ENCODE peak calls at places on chromosomes 12 and 14, in eight cellular contexts. H, B, Z, D, J, R, C and T are unnamed samples.
A peak's percentile ranks its signal among the peaks of the same experiment; 100 is the strongest.

GRCh38 chr12:90055071-90055470 is 346.4 kb upstream of the ATP2B1 start:
- DNase-seq in B (no peak), C (no peak), J (no peak), D (peak; percentile 25), R (no peak), H (no peak), Z (no peak), T (no peak)

GRCh38 chr14:93953263-93953662 is 23.1 kb downstream of the ASB2 start:
- DNase-seq in J (no peak), B (no peak), H (no peak), R (no peak), D (no peak), C (no peak), Z (no peak), T (no peak)

GRCh38 chr14:94367896-94368590 is 20.4 kb downstream of the SERPINA1 start:
- DNase-seq in C (no peak), D (no peak), Z (no peak), J (no peak), B (no peak), R (no peak), H (no peak), T (no peak)

GRCh38 chr12:54038760-54039414 is 6.0 kb downstream of the HOXC5 start:
- DNase-seq in J (no peak), R (no peak), C (no peak), H (no peak), D (no peak), B (no peak), Z (peak; percentile 69), T (peak; percentile 88)

GRCh38 chr12:92927055-92927435 is 2.0 kb downstream of the EEA1 start:
- DNase-seq in J (no peak), D (peak; percentile 28), B (peak; percentile 69), Z (no peak), C (peak; percentile 37), H (peak; percentile 38), R (no peak), T (peak; percentile 21)

GRCh38 chr14:75450381-75451276 is 22.8 kb downstream of the JDP2 start:
- DNase-seq in Z (peak; percentile 83), B (no peak), C (no peak), J (peak; percentile 58), H (peak; percentile 58), R (no peak), D (peak; percentile 40), T (peak; percentile 71)

GRCh38 chr12:108580531-108580930 is 17.4 kb downstream of the TMEM119 start:
- DNase-seq in D (no peak), H (no peak), Z (no peak), B (no peak), R (no peak), C (no peak), J (no peak), T (no peak)

GRCh38 chr12:50916292-50916691 is 36.1 kb upstream of the HIGD1C start:
- DNase-seq in Z (no peak), R (no peak), C (no peak), J (no peak), B (no peak), H (no peak), D (no peak), T (no peak)

GRCh38 chr12:5168148-5168547 is 124.5 kb downstream of the KCNA5 start:
- DNase-seq in R (no peak), B (no peak), H (no peak), Z (no peak), D (no peak), C (no peak), J (no peak), T (no peak)

GRCh38 chr14:38238332-38238731 is 17.6 kb downstream of the CLEC14A start:
- DNase-seq in J (no peak), C (no peak), Z (no peak), H (peak; percentile 8), B (peak; percentile 32), D (peak; percentile 73), R (no peak), T (no peak)

GRCh38 chr12:119512772-119513497 is 80.6 kb upstream of the TMEM233 start:
- DNase-seq in H (peak; percentile 3), R (no peak), C (no peak), D (no peak), Z (no peak), J (no peak), B (no peak), T (no peak)

GRCh38 chr12:43283206-43283605 is 268.8 kb downstream of the ADAMTS20 start:
- DNase-seq in C (no peak), H (no peak), B (no peak), Z (no peak), R (no peak), D (no peak), J (no peak), T (no peak)

GRCh38 chr12:52279683-52280318 is 5.4 kb downstream of the KRT86 start:
- DNase-seq in R (peak; percentile 39), Z (no peak), D (peak; percentile 13), B (peak; percentile 53), H (peak; percentile 73), C (no peak), J (peak; percentile 64), T (no peak)

GRCh38 chr12:65948320-65949008 is 124.2 kb downstream of the HMGA2 start:
- DNase-seq in C (no peak), H (peak; percentile 98), B (peak; percentile 95), R (peak; percentile 18), Z (peak; percentile 11), J (peak; percentile 89), D (peak; percentile 96), T (peak; percentile 48)

GRCh38 chr14:54603362-54603761 is 36.4 kb downstream of the SAMD4A start:
- DNase-seq in H (peak; percentile 74), B (peak; percentile 60), R (no peak), C (no peak), D (peak; percentile 82), J (no peak), Z (no peak), T (no peak)

GRCh38 chr12:126676426-126676825 is 1590.5 kb upstream of the TMEM132C start:
- DNase-seq in Z (no peak), C (no peak), H (peak; percentile 20), J (no peak), R (no peak), D (no peak), B (no peak), T (no peak)

GRCh38 chr14:21863289-21863688 is 189.7 kb upstream of the OR4E1 start:
- DNase-seq in D (no peak), C (no peak), Z (no peak), H (no peak), R (no peak), B (no peak), J (no peak), T (no peak)

GRCh38 chr14:68576496-68577244 is 216.2 kb downstream of the ZFP36L1 start:
- DNase-seq in H (peak; percentile 78), C (no peak), R (peak; percentile 81), D (peak; percentile 40), Z (no peak), B (peak; percentile 83), J (peak; percentile 53), T (no peak)

GRCh38 chr14:74333909-74334308 is 14.4 kb upstream of the VRTN start:
- DNase-seq in C (no peak), H (peak; percentile 95), B (peak; percentile 95), Z (no peak), J (peak; percentile 25), R (no peak), D (peak; percentile 85), T (no peak)

GRCh38 chr14:100502622-100503220 is 84.5 kb downstream of the BEGAIN start:
- DNase-seq in J (no peak), R (no peak), D (no peak), H (no peak), Z (no peak), B (no peak), C (no peak), T (no peak)

GRCh38 chr12:14892726-14893442 is 7.2 kb upstream of the MGP start:
- DNase-seq in D (peak; percentile 2), H (no peak), Z (peak; percentile 35), J (no peak), C (no peak), B (no peak), R (no peak), T (peak; percentile 40)
- TF ChIP-seq CTCF in D (no peak), H (no peak), Z (no peak), J (no peak), C (no peak), B (no peak), R (no peak), T (no peak)

GRCh38 chr12:46830731-46831334 is 5.0 kb upstream of the SLC38A4 start:
- DNase-seq in B (no peak), R (no peak), Z (peak; percentile 13), J (no peak), D (no peak), C (no peak), H (peak; percentile 10), T (peak; percentile 61)
- H3K4me3 ChIP-seq in B (peak overlapping the region; percentile 58), R (peak overlapping the region; percentile 34), Z (peak overlapping the region; percentile 71), J (peak overlapping the region; percentile 29), D (peak overlapping the region; percentile 14), C (no peak overlapping the region), H (peak overlapping the region; percentile 54), T (peak overlapping the region; percentile 74)

DNA sequence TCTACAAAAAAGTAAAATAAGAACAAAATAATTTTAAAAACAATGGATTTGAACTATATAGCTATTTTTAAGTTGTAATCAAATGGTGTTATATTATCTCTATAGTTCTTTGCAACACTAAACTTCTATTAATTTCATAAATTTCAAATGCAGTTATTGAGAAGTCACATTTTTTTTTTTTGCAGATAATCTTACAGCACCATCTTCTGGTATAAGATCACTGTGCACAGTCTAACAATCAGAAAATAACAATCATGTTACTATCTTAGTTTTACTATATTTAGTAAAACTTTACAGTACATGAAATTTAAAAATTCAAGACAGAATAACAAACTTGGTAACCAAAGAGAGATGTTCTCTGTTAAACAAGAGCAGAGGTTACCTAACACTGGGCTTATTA is 40.6 kb downstream of the GXYLT1 start:
- DNase-seq in R (no peak), J (no peak), H (no peak), Z (no peak), D (no peak), B (no peak), C (no peak), T (no peak)
- TF ChIP-seq CTCF in R (peak; percentile 36), J (no peak), H (peak; percentile 31), Z (no peak), D (peak; percentile 35), B (peak; percentile 29), C (peak; percentile 71), T (peak; percentile 15)

DNA sequence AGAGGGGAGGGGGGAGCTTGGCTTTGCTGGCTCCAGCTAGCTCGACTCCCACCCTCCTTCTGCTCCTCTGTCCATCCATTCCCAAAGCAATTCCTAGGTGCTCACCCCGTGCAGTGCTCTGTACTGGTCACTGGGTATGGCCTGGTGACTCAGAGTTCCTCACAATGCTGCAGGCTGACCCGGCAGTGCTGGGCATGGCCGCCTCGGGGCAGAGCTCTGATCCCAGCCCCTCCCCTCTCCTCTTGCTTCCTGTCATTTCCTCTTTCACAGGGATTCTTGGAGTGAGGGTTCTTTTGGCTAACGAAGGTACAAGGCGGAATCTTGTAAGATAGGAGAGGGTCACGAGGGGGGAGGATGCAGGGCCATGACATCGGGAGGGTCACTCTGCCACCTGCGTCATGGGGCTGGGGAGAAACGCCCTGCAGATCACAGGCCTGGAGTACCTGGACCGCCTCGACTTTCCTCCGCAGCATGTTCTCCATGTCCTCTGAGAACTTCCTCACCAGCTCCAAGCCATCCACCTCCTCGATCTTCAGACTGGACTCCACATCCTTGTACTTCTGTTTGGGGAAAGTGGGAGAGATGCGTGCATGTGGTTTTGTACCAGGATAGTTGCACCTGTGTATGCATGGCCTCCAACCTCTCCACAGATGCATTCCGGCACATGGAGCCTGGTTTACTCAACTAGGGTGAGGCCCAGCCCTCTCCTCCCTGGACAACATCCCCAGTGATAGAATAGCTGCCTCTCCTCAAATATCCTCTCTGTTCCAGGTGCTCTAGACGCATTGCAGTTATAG is 5.7 kb downstream of the CACNA2D4 start:
- DNase-seq in D (no peak), Z (no peak), R (no peak), H (no peak), C (no peak), J (peak; percentile 5), B (no peak), T (no peak)
- H3K4me3 ChIP-seq in D (no peak overlapping the region), Z (no peak overlapping the region), R (no peak overlapping the region), H (no peak overlapping the region), C (no peak overlapping the region), J (no peak overlapping the region), B (no peak overlapping the region), T (no peak overlapping the region)